ENCODE peak calls at places on chromosomes 11 and 22, in four cellular contexts. V, Y, M and L are unnamed samples.

GRCh38 chr11:17580271-17580670 is 33.2 kb downstream of the OTOG start:
- DNase-seq in V (no peak), Y (no peak), M (no peak), L (no peak)

GRCh38 chr11:7485136-7485853 is at the start of gene OLFML1:
- DNase-seq in V (peak; percentile 25), Y (no peak), M (peak; percentile 39), L (peak; percentile 23)

GRCh38 chr11:10355257-10355661 is 50.4 kb downstream of the ADM start:
- DNase-seq in V (no peak), Y (no peak), M (no peak), L (no peak)

GRCh38 chr22:31278643-31279326 is 13.5 kb downstream of the PIK3IP1 start:
- DNase-seq in V (no peak), Y (no peak), M (no peak), L (no peak)

GRCh38 chr11:7020183-7020917 is at the start of the genes NLRP14 and ZNF214:
- DNase-seq in V (peak; percentile 95), Y (peak; percentile 89), M (peak; percentile 93), L (peak; percentile 97)

GRCh38 chr11:73177380-73178091 is 35.4 kb upstream of the FCHSD2 start:
- DNase-seq in V (no peak), Y (no peak), M (peak; percentile 29), L (peak; percentile 76)

GRCh38 chr11:126172596-126173038 is 38.8 kb downstream of the RPUSD4 start:
- DNase-seq in V (peak; percentile 21), Y (peak; percentile 53), M (no peak), L (no peak)

GRCh38 chr11:60274462-60274861 is 6.0 kb upstream of the MS4A4A start:
- DNase-seq in V (no peak), Y (no peak), M (no peak), L (no peak)

GRCh38 chr22:28799125-28799833 is 1.1 kb downstream of the XBP1 start:
- DNase-seq in V (peak; percentile 83), Y (peak; percentile 96), M (peak; percentile 66), L (peak; percentile 44)

GRCh38 chr22:37427711-37428635 is 694 bp upstream of the ELFN2 start:
- DNase-seq in V (no peak), Y (no peak), M (no peak), L (no peak)

GRCh38 chr11:37623778-37624177 is 1025.7 kb upstream of the RAG2 start:
- DNase-seq in V (no peak), Y (no peak), M (no peak), L (no peak)

GRCh38 chr22:50186789-50187523 is 1.2 kb downstream of the TRABD start:
- DNase-seq in V (no peak), Y (peak; percentile 25), M (no peak), L (no peak)

GRCh38 chr22:48649466-48649865 is 1178.2 kb downstream of the BRD1 start:
- DNase-seq in V (no peak), Y (no peak), M (no peak), L (no peak)

DNA sequence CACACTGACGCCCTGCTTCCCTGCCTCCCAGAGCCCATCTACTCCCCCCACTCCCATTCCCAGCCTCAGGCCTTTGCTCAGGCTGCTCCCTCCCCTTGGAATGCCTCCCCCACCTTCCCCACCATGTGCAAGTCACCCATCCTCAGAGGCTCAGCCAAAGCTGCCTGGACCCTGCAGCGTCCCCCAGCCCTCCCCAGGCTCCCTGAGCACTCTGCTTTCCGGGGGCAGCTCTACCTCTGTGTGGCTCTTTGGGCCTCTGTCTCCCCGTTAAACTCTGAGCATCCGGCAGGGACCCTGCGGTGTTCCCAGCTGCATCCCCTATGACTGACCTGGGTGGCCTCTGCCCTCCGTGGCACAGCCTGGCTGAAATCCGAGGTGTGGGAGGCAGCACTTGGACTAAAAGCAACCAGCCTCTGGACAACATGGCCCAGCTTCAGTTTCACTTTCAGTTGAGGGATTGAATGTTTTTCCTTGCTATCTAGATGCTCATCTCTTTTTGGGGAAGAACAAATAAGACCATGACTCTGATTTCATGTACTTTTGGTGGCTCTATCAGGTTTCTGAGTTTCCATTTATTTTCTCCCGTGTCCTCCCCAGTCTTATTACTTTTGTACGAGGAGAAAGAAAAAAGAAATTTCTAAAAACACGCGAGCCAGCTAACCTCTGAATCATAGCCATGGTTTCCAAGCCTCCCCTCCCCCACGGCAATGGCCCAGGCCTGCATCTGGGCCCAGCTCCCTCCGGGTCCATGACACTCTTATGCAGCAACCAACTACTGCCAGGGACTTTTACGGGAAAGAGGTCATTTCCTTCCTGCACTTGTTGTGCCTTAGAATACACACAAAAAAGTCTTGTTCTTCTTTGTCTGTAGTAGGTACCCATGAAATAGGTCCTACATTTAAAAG is 3.8 kb downstream of the APOL3 start:
- DNase-seq in V (peak; percentile 93), Y (peak; percentile 77), M (peak; percentile 89), L (peak; percentile 85)
- TF ChIP-seq POLR2A in V (peak; percentile 27), Y (no peak), M (peak; percentile 22), L (no peak)

GRCh38 chr11:61785837-61786402 is 6.5 kb downstream of the TMEM258 start:
- DNase-seq in V (no peak), Y (no peak), M (no peak), L (no peak)
- TF ChIP-seq POLR2A in V (no peak), Y (no peak), M (no peak), L (no peak)

GRCh38 chr11:75874942-75875341 is 59.9 kb downstream of the UVRAG start:
- DNase-seq in V (no peak), Y (no peak), M (no peak), L (no peak)

GRCh38 chr11:75868990-75869389 is 54.0 kb downstream of the UVRAG start:
- DNase-seq in V (no peak), Y (no peak), M (no peak), L (no peak)

GRCh38 chr11:75872887-75873416 is 57.9 kb downstream of the UVRAG start:
- DNase-seq in V (no peak), Y (no peak), M (no peak), L (no peak)

GRCh38 chr11:75869661-75870455 is 54.8 kb downstream of the UVRAG start:
- DNase-seq in V (no peak), Y (no peak), M (no peak), L (no peak)

GRCh38 chr11:75873417-75874148 is 58.6 kb downstream of the UVRAG start:
- DNase-seq in V (no peak), Y (no peak), M (no peak), L (no peak)
- TF ChIP-seq POLR2A in V (no peak), Y (no peak), M (no peak), L (no peak)

DNA sequence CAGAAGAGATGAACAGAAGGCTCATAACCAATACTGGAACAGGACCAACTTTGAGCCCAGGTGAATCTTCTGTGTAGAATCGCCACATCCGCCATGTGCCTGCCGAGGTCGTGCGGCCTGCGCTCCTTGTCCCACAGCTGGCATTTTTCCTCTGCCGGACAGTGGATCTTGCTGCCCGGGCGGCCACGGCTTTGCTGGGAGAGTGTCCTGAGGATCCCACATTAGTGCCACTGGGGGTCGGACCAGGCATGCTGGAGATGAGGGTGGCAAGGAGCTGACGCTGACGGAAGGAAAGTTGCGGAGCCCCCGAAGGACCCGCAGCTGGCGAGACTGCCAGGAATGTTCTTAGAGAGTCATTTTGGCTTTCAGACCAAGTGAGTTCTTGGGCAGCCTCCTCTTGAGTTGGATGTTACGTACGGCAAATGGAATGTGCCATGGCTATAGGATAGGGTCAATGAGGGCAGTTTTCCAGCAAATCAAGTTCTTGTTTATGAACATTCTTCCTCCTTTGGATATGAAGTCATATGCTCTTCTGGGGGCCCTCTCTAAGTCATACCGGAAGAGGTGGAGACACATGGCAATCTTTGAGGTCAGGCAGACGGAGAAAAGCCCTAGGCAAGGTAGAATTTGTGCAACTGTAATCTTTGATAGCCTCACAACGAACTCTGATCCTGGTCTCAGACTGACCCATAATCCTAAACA is 57.4 kb upstream of the NUP160 start:
- DNase-seq in V (no peak), Y (peak; percentile 80), M (no peak), L (no peak)
- TF ChIP-seq POLR2A in V (no peak), Y (no peak), M (no peak), L (no peak)

DNA sequence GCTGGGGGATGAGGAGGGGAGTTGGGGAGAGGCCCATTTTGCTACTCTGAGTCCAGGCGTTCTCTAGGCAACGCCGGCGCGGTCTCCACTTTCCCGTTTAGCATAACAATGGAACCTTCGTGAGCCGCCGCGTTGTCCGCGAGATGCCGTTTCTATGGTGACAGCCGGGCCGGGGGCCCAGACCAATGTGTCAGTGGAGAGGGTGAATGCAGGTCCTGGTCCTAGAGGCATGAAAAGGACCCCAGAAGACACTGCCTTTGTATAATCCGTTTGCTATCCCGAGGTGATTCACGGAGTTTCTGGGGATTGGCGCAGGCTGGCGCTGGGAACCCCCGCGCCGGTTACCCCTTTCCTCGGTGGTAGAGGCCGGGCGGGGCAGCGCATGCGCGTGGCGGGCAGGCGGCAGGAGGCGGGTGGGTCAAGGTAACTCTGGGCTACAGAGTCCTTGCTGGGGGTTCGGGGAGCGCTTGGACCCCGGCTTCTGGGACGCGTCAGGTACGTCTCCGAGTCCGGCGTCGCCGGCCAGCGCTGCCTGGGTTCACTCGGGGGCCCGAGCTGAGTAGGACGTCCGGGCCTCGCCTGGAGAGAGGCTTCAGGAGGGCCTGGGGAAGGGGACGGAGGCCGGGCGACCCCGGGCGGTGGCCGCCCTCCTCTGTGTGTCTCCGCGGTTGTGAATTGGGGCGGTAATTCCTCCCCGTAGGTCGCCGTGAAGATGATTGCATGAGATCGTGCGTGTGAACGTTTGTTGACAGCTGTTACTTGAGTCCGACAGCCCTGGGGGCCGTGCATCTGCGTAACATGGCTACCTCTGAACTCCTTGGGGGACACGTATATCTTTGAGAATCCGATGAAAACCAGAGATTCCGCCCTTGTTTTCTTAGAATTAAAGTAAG is at the start of the genes CBY1 and FAM227A:
- DNase-seq in V (peak; percentile 77), Y (peak; percentile 76), M (peak; percentile 85), L (peak; percentile 94)
- TF ChIP-seq POLR2A in V (peak; percentile 70), Y (peak; percentile 74), M (peak; percentile 67), L (no peak)

DNA sequence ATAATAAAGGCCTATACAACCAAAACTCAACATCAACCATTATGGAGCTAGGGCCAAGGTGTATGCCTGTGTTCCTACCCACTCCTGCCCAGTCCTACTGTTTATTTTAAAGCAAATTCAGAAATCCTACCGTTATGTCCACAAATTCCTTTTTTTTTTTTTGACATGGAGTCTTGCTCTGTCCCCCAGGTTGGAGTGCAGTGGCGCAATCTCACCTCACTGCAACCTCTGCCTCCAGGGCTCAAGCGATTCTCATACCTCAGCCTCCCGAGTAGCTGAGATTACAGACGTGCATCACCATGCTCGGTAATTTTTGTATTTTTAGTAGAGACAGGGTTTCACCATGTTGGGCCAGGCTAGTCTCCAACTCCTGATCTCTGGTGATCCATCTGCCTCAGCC is 3.1 kb upstream of the CPT1A start:
- DNase-seq in V (no peak), Y (no peak), M (no peak), L (no peak)
- TF ChIP-seq POLR2A in V (no peak), Y (no peak), M (no peak), L (no peak)

DNA sequence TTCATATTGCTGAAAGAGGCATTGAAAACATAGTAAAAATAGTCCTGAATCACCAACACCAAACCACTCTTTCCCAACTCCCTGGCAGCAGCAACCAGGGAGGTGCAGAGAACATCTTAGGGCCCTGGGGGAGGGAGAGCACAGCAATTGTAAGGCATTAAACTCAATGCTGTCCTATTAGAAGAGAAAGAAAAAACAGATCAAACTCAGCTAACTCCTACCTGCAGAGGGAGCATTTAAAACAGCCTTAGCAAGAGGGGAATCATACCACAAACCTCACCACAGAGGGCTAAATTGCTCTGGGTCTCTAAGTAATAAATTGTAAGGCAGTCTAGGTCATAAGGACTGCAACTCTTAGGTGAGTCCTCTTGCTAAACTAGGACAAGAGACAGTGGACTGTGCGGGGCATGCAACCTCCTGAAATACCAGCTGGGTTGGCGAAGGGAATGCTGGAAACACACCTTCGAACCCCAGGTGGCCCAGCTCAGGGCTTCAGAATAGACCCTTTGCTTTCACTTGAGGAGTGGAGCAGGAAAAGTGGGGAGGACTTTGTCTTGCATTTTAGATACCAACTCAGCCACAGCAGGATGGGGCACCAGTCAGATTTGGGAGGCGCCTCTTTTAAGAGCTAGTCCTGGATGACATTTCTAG is 697.1 kb upstream of the FAT3 start:
- DNase-seq in V (no peak), Y (no peak), M (no peak), L (no peak)
- TF ChIP-seq POLR2A in V (no peak), Y (no peak), M (no peak), L (no peak)

GRCh38 chr11:2378527-2379210 is 1.6 kb downstream of the CD81 start:
- DNase-seq in V (peak; percentile 64), Y (peak; percentile 69), M (peak; percentile 58), L (no peak)
- TF ChIP-seq POLR2A in V (no peak), Y (no peak), M (no peak), L (no peak)